ENCODE peak calls at places on chromosomes 12 and 14, in five cellular contexts. One of them, this sample, is unnamed.

GRCh38 chr12:27807063-27807703 is 27.1 kb upstream of the MANSC4 start:
- DNase-seq in heart right ventricle: no peak
- DNase-seq in CD8-positive, alpha-beta T cell: peak
- DNase-seq in suprapubic skin: no peak
- DNase-seq in cardiac muscle cell: no peak
- DNase-seq in this sample: no peak

GRCh38 chr14:39050389-39050788 is 52.6 kb downstream of the SEC23A start:
- DNase-seq in cardiac muscle cell: peak
- DNase-seq in CD8-positive, alpha-beta T cell: no peak
- DNase-seq in heart right ventricle: no peak
- DNase-seq in suprapubic skin: no peak
- DNase-seq in this sample: no peak

GRCh38 chr12:55829967-55830600 is 697 bp upstream of the DNAJC14 start:
- DNase-seq in heart right ventricle: peak
- DNase-seq in suprapubic skin: peak
- DNase-seq in CD8-positive, alpha-beta T cell: peak
- DNase-seq in cardiac muscle cell: no peak
- DNase-seq in this sample: no peak

GRCh38 chr14:72643317-72643801 is 250.5 kb downstream of the DPF3 start:
- DNase-seq in cardiac muscle cell: peak
- DNase-seq in suprapubic skin: no peak
- DNase-seq in CD8-positive, alpha-beta T cell: no peak
- DNase-seq in heart right ventricle: no peak
- DNase-seq in this sample: no peak

GRCh38 chr14:51643137-51643536 is 8.6 kb upstream of the FRMD6 start:
- DNase-seq in suprapubic skin: no peak
- DNase-seq in heart right ventricle: no peak
- DNase-seq in cardiac muscle cell: no peak
- DNase-seq in CD8-positive, alpha-beta T cell: no peak
- DNase-seq in this sample: no peak

GRCh38 chr12:116384629-116385485 is 107.4 kb upstream of the MED13L start:
- DNase-seq in cardiac muscle cell: peak
- DNase-seq in CD8-positive, alpha-beta T cell: no peak
- DNase-seq in heart right ventricle: no peak
- DNase-seq in suprapubic skin: no peak
- DNase-seq in this sample: no peak

GRCh38 chr14:97153527-97153926 is 356.3 kb downstream of the VRK1 start:
- DNase-seq in heart right ventricle: no peak
- DNase-seq in CD8-positive, alpha-beta T cell: no peak
- DNase-seq in suprapubic skin: no peak
- DNase-seq in cardiac muscle cell: no peak
- DNase-seq in this sample: no peak

GRCh38 chr12:91239497-91239896 is 56.9 kb upstream of the DCN start:
- DNase-seq in heart right ventricle: no peak
- DNase-seq in CD8-positive, alpha-beta T cell: no peak
- DNase-seq in suprapubic skin: no peak
- DNase-seq in cardiac muscle cell: no peak
- DNase-seq in this sample: no peak

GRCh38 chr12:120944645-120945217 is 33.6 kb upstream of the HNF1A start:
- DNase-seq in suprapubic skin: no peak
- DNase-seq in CD8-positive, alpha-beta T cell: peak
- DNase-seq in cardiac muscle cell: peak
- DNase-seq in heart right ventricle: peak
- DNase-seq in this sample: no peak

GRCh38 chr14:96095581-96096476 is 56.7 kb downstream of the C14orf132 start:
- DNase-seq in suprapubic skin: peak
- DNase-seq in CD8-positive, alpha-beta T cell: no peak
- DNase-seq in cardiac muscle cell: peak
- DNase-seq in heart right ventricle: no peak
- DNase-seq in this sample: peak

GRCh38 chr12:51922762-51923505 is 15.6 kb downstream of the ACVRL1 start:
- DNase-seq in heart right ventricle: no peak
- DNase-seq in cardiac muscle cell: peak
- DNase-seq in CD8-positive, alpha-beta T cell: no peak
- DNase-seq in suprapubic skin: no peak
- DNase-seq in this sample: no peak

GRCh38 chr12:15356831-15357456 is 34.6 kb downstream of the PTPRO start:
- DNase-seq in suprapubic skin: no peak
- DNase-seq in heart right ventricle: no peak
- DNase-seq in CD8-positive, alpha-beta T cell: no peak
- DNase-seq in cardiac muscle cell: no peak
- DNase-seq in this sample: no peak

GRCh38 chr12:28021704-28022103 is 49.2 kb upstream of the PTHLH start:
- DNase-seq in CD8-positive, alpha-beta T cell: no peak
- DNase-seq in suprapubic skin: no peak
- DNase-seq in heart right ventricle: no peak
- DNase-seq in cardiac muscle cell: no peak
- DNase-seq in this sample: no peak

GRCh38 chr12:112049351-112049750 is 36.1 kb downstream of the ERP29 start:
- DNase-seq in suprapubic skin: no peak
- DNase-seq in CD8-positive, alpha-beta T cell: no peak
- DNase-seq in cardiac muscle cell: no peak
- DNase-seq in heart right ventricle: no peak
- DNase-seq in this sample: no peak
- TF ChIP-seq CTCF in suprapubic skin: no peak
- TF ChIP-seq CTCF in CD8-positive, alpha-beta T cell: no peak
- TF ChIP-seq CTCF in cardiac muscle cell: no peak
- TF ChIP-seq CTCF in heart right ventricle: no peak
- TF ChIP-seq CTCF in this sample: no peak

DNA sequence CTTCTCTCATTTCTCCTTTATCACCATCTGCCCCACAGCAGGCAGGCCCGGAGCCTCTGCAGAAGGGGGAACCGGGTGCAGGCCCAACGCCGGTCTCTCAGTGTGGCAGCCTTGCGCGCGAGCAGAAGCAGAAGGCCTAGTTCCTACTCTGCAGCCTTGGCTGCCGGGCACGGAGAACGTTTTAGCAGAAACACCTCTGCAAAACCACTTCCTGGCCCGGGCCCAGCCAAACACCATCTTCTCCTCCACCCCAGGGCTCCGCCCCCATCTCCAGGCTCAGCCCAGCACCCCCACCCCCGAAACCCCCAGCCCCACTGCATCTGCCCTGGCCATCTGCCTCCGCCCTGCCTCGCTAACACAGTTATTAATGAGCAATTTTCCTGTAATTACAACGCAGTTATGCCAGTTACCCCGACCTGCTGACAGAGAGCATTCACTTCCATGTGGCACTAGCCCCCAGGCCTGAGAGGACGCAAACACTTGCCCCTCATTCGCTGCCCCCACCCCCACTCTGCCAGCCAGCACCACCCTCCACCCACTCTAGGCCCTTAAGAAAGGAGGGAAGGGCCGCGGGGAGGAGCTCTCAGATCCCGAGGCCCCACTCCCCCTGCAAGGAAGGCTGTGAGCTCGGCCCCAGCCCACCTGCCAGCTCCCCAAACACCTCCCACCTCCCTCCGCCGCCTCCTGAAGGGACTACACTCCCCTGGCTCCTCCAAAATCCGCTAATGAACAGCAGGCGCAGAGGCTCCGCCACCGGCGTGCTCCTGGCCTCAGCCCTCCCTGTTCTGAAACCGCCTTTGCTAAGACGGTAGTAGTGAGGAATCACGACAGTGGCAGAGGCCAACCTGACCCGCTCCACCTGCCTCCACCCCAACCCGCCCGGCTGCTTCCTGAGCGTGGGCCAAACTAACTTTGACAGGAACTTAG is 44.7 kb upstream of the FBRSL1 start:
- DNase-seq in suprapubic skin: no peak
- DNase-seq in heart right ventricle: no peak
- DNase-seq in CD8-positive, alpha-beta T cell: peak
- DNase-seq in cardiac muscle cell: no peak
- DNase-seq in this sample: no peak
- H3K27ac ChIP-seq in suprapubic skin: peak
- H3K27ac ChIP-seq in heart right ventricle: peak
- H3K27ac ChIP-seq in CD8-positive, alpha-beta T cell: peak
- H3K27ac ChIP-seq in cardiac muscle cell: no peak
- H3K27ac ChIP-seq in this sample: no peak

GRCh38 chr12:93536766-93537515 is 35.5 kb upstream of the SOCS2 start:
- DNase-seq in suprapubic skin: no peak
- DNase-seq in CD8-positive, alpha-beta T cell: no peak
- DNase-seq in heart right ventricle: no peak
- DNase-seq in cardiac muscle cell: no peak
- DNase-seq in this sample: no peak
- H3K4me3 ChIP-seq in suprapubic skin: no peak
- H3K4me3 ChIP-seq in CD8-positive, alpha-beta T cell: no peak
- H3K4me3 ChIP-seq in heart right ventricle: no peak
- H3K4me3 ChIP-seq in cardiac muscle cell: no peak
- H3K4me3 ChIP-seq in this sample: no peak

GRCh38 chr14:54396493-54397335 is at the start of gene CDKN3:
- DNase-seq in CD8-positive, alpha-beta T cell: peak
- DNase-seq in cardiac muscle cell: peak
- DNase-seq in heart right ventricle: peak
- DNase-seq in suprapubic skin: peak
- DNase-seq in this sample: peak
- TF ChIP-seq CTCF in CD8-positive, alpha-beta T cell: no peak
- TF ChIP-seq CTCF in cardiac muscle cell: peak
- TF ChIP-seq CTCF in heart right ventricle: peak
- TF ChIP-seq CTCF in suprapubic skin: peak
- TF ChIP-seq CTCF in this sample: peak

DNA sequence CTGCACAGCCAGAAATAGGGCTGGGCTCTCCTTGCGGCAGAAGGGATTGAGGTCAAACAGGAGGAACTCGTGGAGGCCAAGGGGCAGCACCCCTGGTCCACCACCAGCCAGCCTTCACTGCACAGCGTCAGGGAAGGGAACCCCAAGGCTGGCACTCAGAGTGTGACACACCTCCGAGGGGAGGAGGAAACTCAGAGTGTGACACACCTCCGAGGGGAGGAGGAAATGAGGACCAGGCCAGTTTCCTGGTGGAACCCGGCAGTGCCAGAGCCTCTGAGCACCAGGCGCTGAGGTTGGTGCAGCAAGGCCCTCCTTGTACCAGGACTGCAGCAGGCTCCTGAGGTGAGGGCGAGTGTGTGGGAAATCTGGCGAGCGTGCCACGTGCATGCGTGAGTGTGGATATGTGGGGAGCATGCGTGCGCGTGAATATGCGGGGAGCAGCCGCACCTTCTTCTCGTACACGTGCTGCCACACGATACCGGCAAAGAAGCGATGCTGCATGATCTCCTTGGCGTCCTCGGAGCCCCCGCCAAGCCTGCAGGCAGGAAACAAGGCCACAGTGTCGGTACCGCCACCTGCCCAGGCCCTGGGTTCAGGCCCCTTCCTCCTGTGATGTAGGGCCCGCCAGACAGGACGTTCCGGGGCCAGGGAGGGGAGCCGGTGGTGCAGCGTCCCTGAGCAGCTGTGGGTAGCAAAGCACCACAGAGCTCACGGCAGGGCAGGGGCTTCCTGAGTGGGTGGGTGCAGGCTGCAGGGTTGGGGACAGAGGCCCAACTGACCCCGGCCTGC is 19.2 kb downstream of the SIVA1 start:
- DNase-seq in CD8-positive, alpha-beta T cell: no peak
- DNase-seq in heart right ventricle: no peak
- DNase-seq in cardiac muscle cell: no peak
- DNase-seq in suprapubic skin: no peak
- DNase-seq in this sample: no peak
- H3K27ac ChIP-seq in CD8-positive, alpha-beta T cell: no peak
- H3K27ac ChIP-seq in heart right ventricle: no peak
- H3K27ac ChIP-seq in cardiac muscle cell: no peak
- H3K27ac ChIP-seq in suprapubic skin: no peak
- H3K27ac ChIP-seq in this sample: no peak

GRCh38 chr14:102927346-102927877 is 4.9 kb downstream of the AMN start:
- DNase-seq in cardiac muscle cell: no peak
- DNase-seq in heart right ventricle: no peak
- DNase-seq in suprapubic skin: no peak
- DNase-seq in CD8-positive, alpha-beta T cell: no peak
- DNase-seq in this sample: no peak
- H3K4me3 ChIP-seq in cardiac muscle cell: no peak
- H3K4me3 ChIP-seq in heart right ventricle: no peak
- H3K4me3 ChIP-seq in suprapubic skin: peak
- H3K4me3 ChIP-seq in CD8-positive, alpha-beta T cell: no peak
- H3K4me3 ChIP-seq in this sample: no peak

GRCh38 chr12:65308601-65309071 is 30.2 kb downstream of the MSRB3 start:
- DNase-seq in heart right ventricle: no peak
- DNase-seq in CD8-positive, alpha-beta T cell: no peak
- DNase-seq in suprapubic skin: no peak
- DNase-seq in cardiac muscle cell: peak
- DNase-seq in this sample: no peak

GRCh38 chr12:65318186-65318685 is 39.8 kb downstream of the MSRB3 start:
- DNase-seq in suprapubic skin: no peak
- DNase-seq in heart right ventricle: no peak
- DNase-seq in CD8-positive, alpha-beta T cell: no peak
- DNase-seq in cardiac muscle cell: no peak
- DNase-seq in this sample: no peak

GRCh38 chr12:65308001-65308400 is 29.5 kb downstream of the MSRB3 start:
- DNase-seq in cardiac muscle cell: peak
- DNase-seq in CD8-positive, alpha-beta T cell: no peak
- DNase-seq in suprapubic skin: no peak
- DNase-seq in heart right ventricle: no peak
- DNase-seq in this sample: no peak

GRCh38 chr12:65311260-65311659 is 32.8 kb downstream of the MSRB3 start:
- DNase-seq in heart right ventricle: no peak
- DNase-seq in cardiac muscle cell: no peak
- DNase-seq in CD8-positive, alpha-beta T cell: no peak
- DNase-seq in suprapubic skin: no peak
- DNase-seq in this sample: no peak

GRCh38 chr12:65313704-65314317 is 35.3 kb downstream of the MSRB3 start:
- DNase-seq in cardiac muscle cell: peak
- DNase-seq in CD8-positive, alpha-beta T cell: no peak
- DNase-seq in suprapubic skin: no peak
- DNase-seq in heart right ventricle: no peak
- DNase-seq in this sample: no peak
- TF ChIP-seq CTCF in cardiac muscle cell: peak
- TF ChIP-seq CTCF in CD8-positive, alpha-beta T cell: no peak
- TF ChIP-seq CTCF in suprapubic skin: no peak
- TF ChIP-seq CTCF in heart right ventricle: peak
- TF ChIP-seq CTCF in this sample: no peak

GRCh38 chr12:24109381-24110039 is 160.0 kb upstream of the SOX5 start:
- DNase-seq in cardiac muscle cell: peak
- DNase-seq in suprapubic skin: no peak
- DNase-seq in heart right ventricle: no peak
- DNase-seq in CD8-positive, alpha-beta T cell: no peak
- DNase-seq in this sample: no peak

GRCh38 chr12:24113701-24114100 is 164.2 kb upstream of the SOX5 start:
- DNase-seq in suprapubic skin: no peak
- DNase-seq in cardiac muscle cell: peak
- DNase-seq in heart right ventricle: no peak
- DNase-seq in CD8-positive, alpha-beta T cell: no peak
- DNase-seq in this sample: no peak

GRCh38 chr12:24111591-24111990 is 162.1 kb upstream of the SOX5 start:
- DNase-seq in CD8-positive, alpha-beta T cell: no peak
- DNase-seq in cardiac muscle cell: peak
- DNase-seq in heart right ventricle: no peak
- DNase-seq in suprapubic skin: no peak
- DNase-seq in this sample: no peak

GRCh38 chr12:24111101-24111500 is 161.6 kb upstream of the SOX5 start:
- DNase-seq in CD8-positive, alpha-beta T cell: no peak
- DNase-seq in heart right ventricle: no peak
- DNase-seq in cardiac muscle cell: no peak
- DNase-seq in suprapubic skin: no peak
- DNase-seq in this sample: no peak
- H3K27ac ChIP-seq in CD8-positive, alpha-beta T cell: no peak
- H3K27ac ChIP-seq in heart right ventricle: no peak
- H3K27ac ChIP-seq in cardiac muscle cell: no peak
- H3K27ac ChIP-seq in suprapubic skin: no peak
- H3K27ac ChIP-seq in this sample: no peak

This sample was measured in coronary artery.